ENCODE peak calls at places on chromosomes 11 and 22, in eight cellular contexts. A, J, U, C, F, S, K and L are unnamed samples.
A peak's percentile ranks its signal among the peaks of the same experiment; 100 is the strongest.

GRCh38 chr11:66126064-66126463 is 56.0 kb downstream of the PACS1 start:
- DNase-seq in F (no peak), A (no peak), J (no peak), U (no peak), S (no peak), C (no peak), K (no peak), L (no peak)

GRCh38 chr11:69125861-69126260 is 29.9 kb upstream of the SMIM38 start:
- DNase-seq in J (no peak), S (no peak), F (peak; percentile 22), C (no peak), A (no peak), K (no peak), U (no peak), L (no peak)

GRCh38 chr22:16803255-16803917 is 21.8 kb downstream of the XKR3 start:
- DNase-seq in A (no peak), U (no peak), C (no peak), S (no peak), J (no peak), K (no peak), F (no peak), L (no peak)

GRCh38 chr11:61964941-61965282 is 2.5 kb downstream of the FTH1 start:
- DNase-seq in C (no peak), F (no peak), K (no peak), A (no peak), J (no peak), S (no peak), U (no peak), L (no peak)

GRCh38 chr11:126419801-126420729 is 64.6 kb downstream of the ST3GAL4 start:
- DNase-seq in J (no peak), A (peak; percentile 79), C (peak; percentile 66), K (no peak), F (no peak), U (no peak), S (peak; percentile 91), L (no peak)

GRCh38 chr11:127470485-127470884 is 469.9 kb upstream of the KIRREL3 start:
- DNase-seq in A (peak; percentile 8), U (peak; percentile 39), J (no peak), F (no peak), K (peak; percentile 7), C (no peak), S (no peak), L (no peak)

GRCh38 chr11:6928916-6929315 is 2.7 kb downstream of the ZNF215 start:
- DNase-seq in A (no peak), S (no peak), K (no peak), F (no peak), U (no peak), J (no peak), C (no peak), L (no peak)

GRCh38 chr11:14117632-14118031 is 155.1 kb downstream of the SPON1 start:
- DNase-seq in S (no peak), K (no peak), A (no peak), J (no peak), U (no peak), F (no peak), C (no peak), L (no peak)

GRCh38 chr11:36333897-36334296 is 37.8 kb downstream of the PRR5L start:
- DNase-seq in U (no peak), C (peak; percentile 57), J (no peak), S (peak; percentile 51), F (peak; percentile 73), A (peak; percentile 69), K (no peak), L (no peak)

GRCh38 chr22:48391171-48391711 is 1436.4 kb downstream of the BRD1 start:
- DNase-seq in A (no peak), C (no peak), S (no peak), J (no peak), K (no peak), U (no peak), F (no peak), L (no peak)

GRCh38 chr11:69055212-69055586 is 6.5 kb downstream of the TPCN2 start:
- DNase-seq in U (no peak), A (no peak), J (no peak), F (no peak), C (no peak), K (peak; percentile 82), S (no peak), L (no peak)

DNA sequence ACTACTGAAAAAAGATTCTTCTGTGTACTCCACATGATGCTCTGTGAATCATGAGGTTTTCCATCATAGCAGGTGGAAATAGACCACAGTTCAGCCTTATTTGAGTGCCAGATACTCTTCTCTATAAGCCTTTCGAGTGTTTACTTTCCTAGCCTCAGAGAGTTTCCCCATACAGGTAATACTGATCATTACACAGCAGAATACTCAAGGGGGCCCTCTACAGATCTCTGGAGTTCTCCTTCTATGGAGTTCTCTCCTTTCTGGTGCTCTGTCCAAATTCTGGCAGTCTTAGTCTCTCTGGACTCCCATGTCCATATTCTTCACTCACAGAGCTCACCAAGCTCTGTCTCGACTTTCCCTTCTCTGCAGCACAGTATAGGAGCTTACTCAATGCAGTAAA is 175.7 kb upstream of the CARD18 start:
- DNase-seq in F (no peak), S (no peak), A (no peak), J (no peak), U (no peak), K (no peak), C (no peak), L (no peak)
- TF ChIP-seq CTCF in F (no peak), S (no peak), A (no peak), J (no peak), U (no peak), K (no peak), C (no peak), L (no peak)

DNA sequence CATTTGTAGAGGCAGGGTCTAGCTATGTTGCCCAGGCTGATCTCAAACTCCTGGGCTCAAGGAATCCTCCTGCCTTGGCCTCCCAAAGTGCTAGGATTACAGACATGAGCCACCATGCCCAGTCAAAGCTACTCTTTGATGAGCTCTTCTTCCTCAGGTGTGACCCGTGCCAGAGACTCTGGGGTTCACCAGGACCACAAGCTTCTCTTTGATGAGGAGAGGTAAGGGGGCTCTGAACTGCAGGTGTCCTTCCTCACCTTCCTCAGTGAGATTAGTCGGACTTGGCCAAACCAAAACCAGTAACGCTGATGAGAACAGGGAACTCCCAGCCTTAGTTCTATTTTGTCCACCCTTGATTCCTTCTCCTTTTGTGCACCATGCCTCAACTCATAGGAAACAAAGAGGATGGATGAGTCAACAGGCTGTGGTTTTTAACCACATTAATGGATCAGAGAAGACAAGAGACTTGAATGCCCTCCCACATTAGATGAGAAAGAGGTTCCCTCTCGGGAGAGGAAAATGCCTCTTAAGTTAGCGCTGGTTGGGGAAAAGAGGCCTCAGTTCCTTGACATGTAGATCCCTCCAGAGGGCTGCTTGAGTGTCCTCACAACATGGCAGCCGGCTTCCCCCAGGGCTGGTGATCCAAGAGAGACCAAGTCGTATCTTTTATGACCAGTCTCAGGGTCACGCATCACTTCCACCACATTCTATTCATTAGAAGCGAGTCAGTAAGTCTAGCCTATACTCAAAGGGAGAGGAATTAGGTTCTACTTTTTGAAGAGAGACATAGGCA is 25.7 kb upstream of the CTR9 start:
- DNase-seq in S (peak; percentile 54), C (peak; percentile 97), A (no peak), U (no peak), F (no peak), K (no peak), J (no peak), L (no peak)
- TF ChIP-seq CTCF in S (no peak), C (no peak), A (no peak), U (no peak), F (no peak), K (no peak), J (no peak), L (no peak)

GRCh38 chr22:29259253-29259899 is 8.4 kb downstream of the RHBDD3 start:
- DNase-seq in C (no peak), S (no peak), A (no peak), F (peak; percentile 59), K (no peak), U (no peak), J (no peak), L (no peak)
- TF ChIP-seq CTCF in C (no peak), S (no peak), A (peak; percentile 38), F (peak; percentile 41), K (no peak), U (no peak), J (no peak), L (no peak)

GRCh38 chr22:28772633-28773460 is at the start of gene CCDC117:
- DNase-seq in U (peak; percentile 95), A (peak; percentile 84), C (peak; percentile 95), F (peak; percentile 96), K (peak; percentile 97), J (peak; percentile 97), S (peak; percentile 97), L (peak; percentile 82)
- TF ChIP-seq CTCF in U (peak; percentile 10), A (peak; percentile 15), C (no peak), F (peak; percentile 42), K (peak; percentile 12), J (peak; percentile 38), S (no peak), L (peak; percentile 49)